ENCODE peak calls at places on chromosomes 11 and 22, in ten cellular contexts. M is stimulated activated CD4-positive, alpha-beta T cell treated with anti-CD3 and anti-CD28 coated beads, Interleukin-4, amount 100 ng/mL, for 48 hours; E is omental fat pad; O is HAP-1; B is activated CD8-positive, alpha-beta memory T cell treated with anti-CD3 and anti-CD28 coated beads, Interleukin-2, amount 50 U/mL, for 48 hours; T is COR-L47; Y is activated CD4-positive, alpha-beta T cell treated with anti-CD3 and anti-CD28 coated beads, Interleukin-2, amount 50 U/mL, for 24 hours; K is islet precursor cell; W is activated naive CD8-positive, alpha-beta T cell treated with anti-CD3 and anti-CD28 coated beads, Interleukin-2, amount 50 U/mL, for 24 hours; P is EL. U is an unnamed sample.

GRCh38 chr22:38218661-38219331 is 17.0 kb downstream of the MAFF start:
- DNase-seq in W (peak; percentile 43), B (no peak), M (peak; percentile 62), T (no peak), K (peak; percentile 97), Y (no peak), P (peak; percentile 97), E (peak; percentile 88), O (no peak), U (no peak)

GRCh38 chr11:91819195-91819594 is 405.4 kb upstream of the FAT3 start:
- DNase-seq in Y (no peak), P (no peak), O (no peak), T (no peak), E (no peak), K (no peak), M (no peak), W (no peak), B (no peak), U (no peak)

GRCh38 chr11:5541427-5541826 is 6.9 kb downstream of the OR52H1 start:
- DNase-seq in W (no peak), M (no peak), O (no peak), B (no peak), T (no peak), K (no peak), Y (no peak), E (no peak), P (no peak), U (no peak)

GRCh38 chr11:10246991-10247390 is 47.0 kb downstream of the SBF2 start:
- DNase-seq in W (no peak), M (no peak), E (no peak), Y (no peak), O (no peak), B (no peak), T (no peak), K (no peak), P (no peak), U (no peak)

GRCh38 chr11:19723572-19724342 is 11.1 kb downstream of the NAV2 start:
- DNase-seq in E (no peak), T (no peak), W (peak; percentile 16), K (peak; percentile 64), M (no peak), P (peak; percentile 48), Y (no peak), B (peak; percentile 59), O (no peak), U (no peak)

GRCh38 chr11:24593332-24593731 is 96.5 kb downstream of the LUZP2 start:
- DNase-seq in O (no peak), B (no peak), E (no peak), K (no peak), P (no peak), W (no peak), M (no peak), Y (no peak), T (no peak), U (no peak)

GRCh38 chr22:36329217-36330078 is 58.3 kb downstream of the MYH9 start:
- DNase-seq in P (peak; percentile 100), E (no peak), K (peak; percentile 100), W (peak; percentile 87), O (peak; percentile 57), T (no peak), Y (peak; percentile 56), B (peak; percentile 89), M (peak; percentile 81), U (no peak)

GRCh38 chr11:81655351-81655750 is 1078.3 kb downstream of the FAM181B start:
- DNase-seq in K (no peak), W (no peak), B (no peak), M (no peak), T (no peak), P (no peak), E (no peak), O (no peak), Y (no peak), U (no peak)

GRCh38 chr22:19599626-19600243 is 75.5 kb upstream of the CLDN5 start:
- DNase-seq in Y (no peak), K (no peak), P (no peak), M (no peak), T (peak; percentile 89), O (no peak), B (no peak), E (no peak), W (no peak), U (no peak)

GRCh38 chr11:94193288-94193687 is 64.6 kb downstream of the PANX1 start:
- DNase-seq in P (peak; percentile 91), O (no peak), Y (no peak), M (no peak), E (no peak), K (no peak), T (no peak), W (no peak), B (no peak), U (no peak)

GRCh38 chr22:25051073-25051472 is 98.6 kb downstream of the KIAA1671 start:
- DNase-seq in Y (no peak), W (no peak), B (no peak), M (no peak), O (no peak), P (no peak), T (no peak), K (peak; percentile 51), E (no peak), U (no peak)

GRCh38 chr11:115334932-115335788 is 169.1 kb downstream of the CADM1 start:
- DNase-seq in K (no peak), M (no peak), O (no peak), T (peak; percentile 55), B (no peak), E (no peak), W (no peak), Y (no peak), P (peak; percentile 4), U (peak; percentile 11)

GRCh38 chr11:127656266-127656879 is 655.8 kb upstream of the KIRREL3 start:
- DNase-seq in E (no peak), T (peak; percentile 95), Y (no peak), W (no peak), M (no peak), P (no peak), K (no peak), B (no peak), O (no peak), U (no peak)

GRCh38 chr11:30917859-30918478 is 331.8 kb upstream of the MPPED2 start:
- DNase-seq in Y (no peak), P (peak; percentile 45), B (no peak), W (no peak), T (peak; percentile 45), K (no peak), O (peak; percentile 42), E (no peak), M (no peak), U (peak; percentile 6)

U was measured in memory B cell.